ENCODE peak calls at places on chromosome 21, in seven cellular contexts. F is epithelial cell of proximal tubule; G is naive thymus-derived CD8-positive, alpha-beta T cell; D is foreskin fibroblast; M is hippocampal formation; H is kidney; C is LHCN-M2. Z is an unnamed sample.

GRCh38 chr21:16117851-16118592 is 388.2 kb downstream of the USP25 start:
- DNase-seq in F (no peak), G (no peak), D (peak; percentile 75), M (no peak), H (no peak), C (peak; percentile 79), Z (no peak)

GRCh38 chr21:45594721-45595489 is 48.6 kb upstream of the PCBP3 start:
- DNase-seq in F (no peak), G (no peak), D (no peak), M (no peak), H (peak; percentile 55), C (no peak), Z (no peak)

GRCh38 chr21:29114765-29115164 is 15.7 kb upstream of the MAP3K7CL start:
- DNase-seq in F (no peak), G (no peak), D (peak; percentile 73), M (no peak), H (no peak), C (peak; percentile 74), Z (peak; percentile 76)

GRCh38 chr21:42614811-42615342 is 38.5 kb upstream of the PDE9A start:
- DNase-seq in F (no peak), G (peak; percentile 50), D (peak; percentile 21), M (no peak), H (peak; percentile 88), C (no peak), Z (no peak)

GRCh38 chr21:45295576-45296365 is 8.1 kb upstream of the POFUT2 start:
- DNase-seq in F (no peak), G (no peak), D (peak; percentile 88), M (no peak), H (peak; percentile 73), C (peak; percentile 74), Z (peak; percentile 83)

GRCh38 chr21:41962425-41962966 is 8.7 kb upstream of the C2CD2 start:
- DNase-seq in F (no peak), G (no peak), D (no peak), M (no peak), H (no peak), C (no peak), Z (no peak)

GRCh38 chr21:36743446-36743845 is 44.5 kb downstream of the SIM2 start:
- DNase-seq in F (no peak), G (no peak), D (no peak), M (no peak), H (no peak), C (no peak), Z (no peak)

GRCh38 chr21:44950351-44950750 is 10.5 kb downstream of the SLX9 start:
- DNase-seq in F (no peak), G (no peak), D (no peak), M (no peak), H (peak; percentile 76), C (no peak), Z (no peak)

GRCh38 chr21:44653656-44654575 is 543 bp downstream of the KRTAP12-4 start:
- DNase-seq in F (no peak), G (peak; percentile 87), D (no peak), M (no peak), H (peak; percentile 76), C (no peak), Z (no peak)

GRCh38 chr21:34243562-34243961 is 120.2 kb upstream of the KCNE2 start:
- DNase-seq in F (no peak), G (no peak), D (peak; percentile 4), M (no peak), H (no peak), C (peak; percentile 29), Z (peak; percentile 12)

GRCh38 chr21:42676799-42677198 is 23.4 kb downstream of the PDE9A start:
- DNase-seq in F (no peak), G (no peak), D (no peak), M (no peak), H (no peak), C (no peak), Z (no peak)

GRCh38 chr21:26137379-26138060 is 33.0 kb downstream of the APP start:
- DNase-seq in F (no peak), G (no peak), D (no peak), M (no peak), H (no peak), C (peak; percentile 82), Z (no peak)

GRCh38 chr21:29189358-29189757 is 58.9 kb downstream of the MAP3K7CL start:
- DNase-seq in F (no peak), G (no peak), D (no peak), M (no peak), H (no peak), C (no peak), Z (no peak)

GRCh38 chr21:25323356-25323949 is 283.8 kb downstream of the MRPL39 start:
- DNase-seq in F (no peak), G (no peak), D (no peak), M (no peak), H (no peak), C (peak; percentile 62), Z (no peak)

GRCh38 chr21:35854281-35854680 is 206.0 kb downstream of the SETD4 start:
- DNase-seq in F (no peak), G (no peak), D (no peak), M (no peak), H (no peak), C (no peak), Z (no peak)

GRCh38 chr21:26835027-26835713 is 10.0 kb downstream of the ADAMTS1 start:
- DNase-seq in F (peak; percentile 70), G (no peak), D (peak; percentile 69), M (no peak), H (no peak), C (peak; percentile 82), Z (no peak)

GRCh38 chr21:45971487-45972352 is 9.8 kb upstream of the COL6A1 start:
- DNase-seq in F (no peak), G (no peak), D (peak; percentile 98), M (no peak), H (peak; percentile 78), C (no peak), Z (peak; percentile 72)

GRCh38 chr21:42756580-42757250 is 103.3 kb downstream of the PDE9A start:
- DNase-seq in F (no peak), G (no peak), D (no peak), M (no peak), H (no peak), C (no peak), Z (no peak)

GRCh38 chr21:45839274-45839673 is 142.3 kb upstream of the COL6A1 start:
- DNase-seq in F (no peak), G (no peak), D (peak; percentile 34), M (no peak), H (no peak), C (peak; percentile 74), Z (no peak)

GRCh38 chr21:28294046-28294445 is 698.6 kb downstream of the LTN1 start:
- DNase-seq in F (no peak), G (no peak), D (no peak), M (no peak), H (no peak), C (peak; percentile 45), Z (peak; percentile 3)

GRCh38 chr21:34126691-34127090 is 53.3 kb downstream of the MRPS6 start:
- DNase-seq in F (no peak), G (no peak), D (peak; percentile 61), M (no peak), H (no peak), C (peak; percentile 27), Z (no peak)

GRCh38 chr21:36075171-36075570 is 5.3 kb downstream of the CBR1 start:
- DNase-seq in F (no peak), G (no peak), D (no peak), M (peak; percentile 66), H (no peak), C (no peak), Z (no peak)

GRCh38 chr21:44315691-44316208 is 15.9 kb downstream of the PFKL start:
- DNase-seq in F (no peak), G (no peak), D (no peak), M (no peak), H (no peak), C (no peak), Z (no peak)

GRCh38 chr21:36909901-36910561 is 56.4 kb downstream of the HLCS start:
- DNase-seq in F (peak; percentile 52), G (no peak), D (peak; percentile 87), M (no peak), H (no peak), C (peak; percentile 96), Z (peak; percentile 84)

GRCh38 chr21:34983680-34984086 is 65.4 kb downstream of the RUNX1 start:
- DNase-seq in F (peak; percentile 45), G (no peak), D (peak; percentile 81), M (no peak), H (no peak), C (peak; percentile 91), Z (no peak)

GRCh38 chr21:38433516-38433915 is 64.8 kb downstream of the ERG start:
- DNase-seq in F (no peak), G (no peak), D (no peak), M (no peak), H (no peak), C (no peak), Z (no peak)